ENCODE peak calls at places on chromosomes 12 and 14, in seven cellular contexts. M is GM23248, E is IMR-90, R is K562, W is HCT116, U is SK-N-SH, L is neural progenitor cell. Z is an unnamed sample.

GRCh38 chr12:81835783-81836182 is 76.6 kb upstream of the PPFIA2 start:
- DNase-seq in E (no peak), R (no peak), L (no peak), M (no peak), U (no peak), W (no peak), Z (no peak)

GRCh38 chr14:104805326-104805678 is 4.4 kb downstream of the ZBTB42 start:
- DNase-seq in R (peak; percentile 90), W (peak; percentile 48), E (peak; percentile 89), U (peak; percentile 36), M (peak; percentile 82), L (no peak), Z (no peak)

GRCh38 chr12:13595536-13596450 is 385.6 kb downstream of the GRIN2B start:
- DNase-seq in M (no peak), E (no peak), R (no peak), L (no peak), U (no peak), W (no peak), Z (no peak)

GRCh38 chr12:41223600-41223999 is 35.5 kb downstream of the PDZRN4 start:
- DNase-seq in U (no peak), M (no peak), E (no peak), R (no peak), L (no peak), W (no peak), Z (no peak)

GRCh38 chr12:123983822-123984485 is 10.9 kb downstream of the ZNF664 start:
- DNase-seq in R (peak; percentile 76), E (peak; percentile 75), M (peak; percentile 85), U (peak; percentile 41), W (peak; percentile 60), L (peak; percentile 81), Z (peak; percentile 47)

GRCh38 chr12:54217309-54217661 is 28.5 kb upstream of the SMUG1 start:
- DNase-seq in E (no peak), U (peak; percentile 42), W (no peak), R (no peak), L (no peak), M (no peak), Z (no peak)

GRCh38 chr12:127231366-127231765 is 1035.6 kb upstream of the TMEM132C start:
- DNase-seq in M (peak; percentile 63), L (no peak), E (no peak), R (no peak), W (no peak), U (no peak), Z (no peak)

GRCh38 chr12:75482636-75483035 is 2.1 kb downstream of the GLIPR1 start:
- DNase-seq in R (no peak), U (no peak), W (no peak), E (no peak), M (peak; percentile 40), L (no peak), Z (no peak)

GRCh38 chr12:130240831-130241590 is 78.7 kb downstream of the FZD10 start:
- DNase-seq in M (no peak), W (no peak), E (no peak), U (peak; percentile 39), R (no peak), L (no peak), Z (no peak)

GRCh38 chr12:31326689-31327659 is 1.0 kb upstream of the SINHCAF start:
- DNase-seq in W (no peak), E (no peak), L (peak; percentile 42), R (no peak), M (peak; percentile 40), U (no peak), Z (no peak)

GRCh38 chr12:79121486-79121885 is 256.9 kb downstream of the SYT1 start:
- DNase-seq in L (no peak), R (no peak), U (peak; percentile 19), M (peak; percentile 22), W (peak; percentile 4), E (no peak), Z (no peak)

GRCh38 chr12:29103539-29103974 is 45.5 kb upstream of the FAR2 start:
- DNase-seq in W (no peak), M (no peak), E (no peak), U (no peak), R (no peak), L (no peak), Z (no peak)

GRCh38 chr12:45289245-45290217 is 73.6 kb downstream of the ANO6 start:
- DNase-seq in R (no peak), W (no peak), M (no peak), E (peak; percentile 55), L (no peak), U (no peak), Z (no peak)

GRCh38 chr14:92874961-92875360 is 48.0 kb upstream of the CHGA start:
- DNase-seq in W (no peak), L (no peak), E (no peak), R (no peak), U (no peak), M (no peak), Z (no peak)

GRCh38 chr14:51822499-51822898 is 37.9 kb upstream of the GNG2 start:
- DNase-seq in W (no peak), M (peak; percentile 22), U (no peak), L (no peak), R (no peak), E (no peak), Z (no peak)

GRCh38 chr12:116534341-116535121 is 24.6 kb upstream of the MAP1LC3B2 start:
- DNase-seq in L (peak; percentile 36), W (no peak), U (peak; percentile 51), M (peak; percentile 30), R (peak; percentile 37), E (peak; percentile 34), Z (peak; percentile 41)

GRCh38 chr12:52645120-52645761 is 6.8 kb downstream of the KRT2 start:
- DNase-seq in U (no peak), R (peak; percentile 39), L (no peak), E (no peak), M (no peak), W (no peak), Z (peak; percentile 18)

GRCh38 chr14:103519837-103520212 is 2.8 kb downstream of the CKB start:
- DNase-seq in M (peak; percentile 53), U (peak; percentile 30), R (peak; percentile 44), E (no peak), L (no peak), W (no peak), Z (no peak)

GRCh38 chr12:71972441-71973074 is 33.9 kb downstream of the TPH2 start:
- DNase-seq in M (no peak), L (no peak), R (no peak), E (no peak), U (no peak), W (no peak), Z (no peak)

GRCh38 chr12:107131832-107132616 is 38.7 kb upstream of the CRY1 start:
- DNase-seq in W (peak; percentile 44), U (peak; percentile 52), E (peak; percentile 68), M (peak; percentile 80), L (peak; percentile 85), R (peak; percentile 64), Z (peak; percentile 21)

GRCh38 chr12:2291182-2291832 is 238.5 kb downstream of the CACNA1C start:
- DNase-seq in U (peak; percentile 56), W (peak; percentile 52), E (no peak), M (peak; percentile 49), L (peak; percentile 57), R (peak; percentile 51), Z (peak; percentile 38)

GRCh38 chr14:24734917-24735500 is 101.0 kb upstream of the GZMB start:
- DNase-seq in U (peak; percentile 14), E (peak; percentile 69), M (peak; percentile 80), L (peak; percentile 83), R (peak; percentile 64), W (peak; percentile 39), Z (peak; percentile 71)

GRCh38 chr12:3967556-3968160 is 94.5 kb upstream of the PARP11 start:
- DNase-seq in W (no peak), E (no peak), R (no peak), M (no peak), U (no peak), L (peak; percentile 68), Z (no peak)

GRCh38 chr14:100778951-100779690 is 46.8 kb upstream of the MEG3 start:
- DNase-seq in W (no peak), M (peak; percentile 10), L (no peak), U (no peak), E (no peak), R (no peak), Z (no peak)

GRCh38 chr12:129984097-129984496 is 80.3 kb upstream of the TMEM132D start:
- DNase-seq in R (no peak), L (peak; percentile 13), W (no peak), U (no peak), E (no peak), M (no peak), Z (no peak)

GRCh38 chr14:102071283-102071998 is 15.4 kb downstream of the HSP90AA1 start:
- DNase-seq in R (no peak), M (peak; percentile 57), E (peak; percentile 81), L (no peak), W (peak; percentile 94), U (no peak), Z (no peak)

GRCh38 chr12:108685469-108686247 is 45.7 kb downstream of the CORO1C start:
- DNase-seq in E (no peak), W (no peak), M (peak; percentile 37), U (no peak), R (no peak), L (no peak), Z (no peak)
- H3K4me1 ChIP-seq in E (peaks cover 25% of the 10 kb centered on the region), W (peaks cover 20% of the 10 kb centered on the region), M (peaks cover 85% of the 10 kb centered on the region), U (peaks cover 62% of the 10 kb centered on the region), R (peaks cover 56% of the 10 kb centered on the region), L (peaks cover 30% of the 10 kb centered on the region), Z (no peaks in the 10 kb centered on the region)

GRCh38 chr12:48764521-48764920 is 24.4 kb downstream of the ADCY6 start:
- DNase-seq in U (no peak), M (no peak), W (no peak), R (no peak), E (no peak), L (no peak), Z (peak; percentile 72)
- H3K9ac ChIP-seq in U (no peak overlapping the region), M (no peak overlapping the region), W (no peak overlapping the region), R (no peak overlapping the region), E (no peak overlapping the region), L (no peak overlapping the region), Z (no peak overlapping the region)

GRCh38 chr12:108822458-108823205 is 34.8 kb downstream of the SSH1 start:
- DNase-seq in L (no peak), R (peak; percentile 69), E (no peak), U (peak; percentile 62), M (no peak), W (no peak), Z (no peak)

GRCh38 chr12:108825205-108825950 is 32.0 kb downstream of the SSH1 start:
- DNase-seq in R (no peak), W (no peak), E (peak; percentile 76), U (no peak), M (peak; percentile 76), L (no peak), Z (no peak)

GRCh38 chr12:108821407-108822397 is 35.7 kb downstream of the SSH1 start:
- DNase-seq in M (peak; percentile 87), L (no peak), U (no peak), E (peak; percentile 69), R (peak; percentile 60), W (no peak), Z (no peak)

GRCh38 chr12:108826115-108826806 is 31.1 kb downstream of the SSH1 start:
- DNase-seq in R (peak; percentile 47), W (no peak), U (peak; percentile 79), L (no peak), E (peak; percentile 97), M (peak; percentile 97), Z (peak; percentile 46)

GRCh38 chr12:108823804-108824203 is 33.6 kb downstream of the SSH1 start:
- DNase-seq in U (no peak), R (peak; percentile 84), M (no peak), W (no peak), E (no peak), L (no peak), Z (no peak)
- H3K4me1 ChIP-seq in U (peaks cover 68% of the 10 kb centered on the region), R (peaks cover 47% of the 10 kb centered on the region), M (peaks cover 77% of the 10 kb centered on the region), W (peaks cover 51% of the 10 kb centered on the region), E (peaks cover 39% of the 10 kb centered on the region), L (peaks cover 27% of the 10 kb centered on the region), Z (peaks cover 3% of the 10 kb centered on the region)

GRCh38 chr12:49689236-49689635 is 18.0 kb downstream of the FMNL3 start:
- DNase-seq in E (no peak), L (no peak), R (no peak), M (no peak), W (no peak), U (no peak), Z (no peak)
- H3K9ac ChIP-seq in E (no peak overlapping the region), L (no peak overlapping the region), R (no peak overlapping the region), M (no peak overlapping the region), W (no peak overlapping the region), U (no peak overlapping the region), Z (no peak overlapping the region)

Z was measured in colonic mucosa.